ENCODE peak calls at places on chromosome X, in nine cellular contexts. E is nephron progenitor cell, S is spleen, L is heart right ventricle, X is WTC11, Z is lower leg skin, H is H1, Y is progenitor cell of endocrine pancreas, G is lower lobe of right lung. N is an unnamed sample.

GRCh38 chrX:2898861-2899512 is 30.2 kb downstream of the ARSD start:
- DNase-seq in G (no peak), Y (no peak), L (no peak), S (no peak), Z (no peak), H (no peak), X (no peak), E (no peak), N (no peak)

GRCh38 chrX:20594985-20595384 is 328.3 kb upstream of the RPS6KA3 start:
- DNase-seq in G (no peak), X (no peak), Z (no peak), H (no peak), Y (no peak), S (no peak), L (no peak), E (no peak), N (no peak)

GRCh38 chrX:111322231-111322855 is 52.1 kb upstream of the CAPN6 start:
- DNase-seq in X (no peak), L (no peak), G (no peak), H (no peak), E (no peak), Z (no peak), S (no peak), Y (no peak), N (no peak)

GRCh38 chrX:123424546-123424945 is 240.5 kb downstream of the GRIA3 start:
- DNase-seq in S (no peak), X (no peak), Z (no peak), L (no peak), H (no peak), E (no peak), G (no peak), Y (no peak), N (no peak)

GRCh38 chrX:2385224-2385623 is 115.6 kb downstream of the DHRSX start:
- DNase-seq in H (no peak), Z (no peak), Y (no peak), E (no peak), L (no peak), S (no peak), G (no peak), X (no peak), N (no peak)

GRCh38 chrX:69279234-69279633 is 114.0 kb upstream of the PJA1 start:
- DNase-seq in E (no peak), H (no peak), L (no peak), G (no peak), Y (no peak), Z (no peak), X (no peak), S (no peak), N (no peak)

GRCh38 chrX:88135735-88136134 is 611.3 kb upstream of the CPXCR1 start:
- DNase-seq in X (no peak), G (no peak), L (no peak), Y (no peak), Z (no peak), S (no peak), E (no peak), H (no peak), N (no peak)

GRCh38 chrX:97126020-97126419 is 242.3 kb downstream of the RPA4 start:
- DNase-seq in Z (no peak), E (no peak), G (no peak), H (no peak), X (no peak), L (no peak), Y (no peak), S (no peak), N (no peak)

GRCh38 chrX:10615931-10616780 is 4.2 kb downstream of the MID1 start:
- DNase-seq in Z (peak; percentile 19), Y (no peak), G (no peak), S (no peak), L (peak; percentile 38), H (no peak), X (peak; percentile 30), E (peak; percentile 39), N (no peak)

GRCh38 chrX:148422531-148422930 is 77.9 kb upstream of the AFF2 start:
- DNase-seq in Y (no peak), L (no peak), Z (no peak), S (no peak), H (no peak), E (no peak), G (no peak), X (no peak), N (no peak)

GRCh38 chrX:57573754-57574153 is 18.1 kb upstream of the ZXDB start:
- DNase-seq in Z (no peak), E (peak; percentile 4), H (no peak), S (no peak), Y (no peak), G (no peak), L (no peak), X (no peak), N (no peak)

GRCh38 chrX:84118315-84118714 is 69.7 kb downstream of the RPS6KA6 start:
- DNase-seq in G (no peak), E (no peak), Y (no peak), X (no peak), L (no peak), H (no peak), Z (no peak), S (no peak), N (no peak)

GRCh38 chrX:13396887-13397286 is 77.0 kb upstream of the ATXN3L start:
- DNase-seq in Z (no peak), L (no peak), G (no peak), E (no peak), S (no peak), Y (no peak), X (no peak), H (no peak), N (no peak)

GRCh38 chrX:116009348-116009747 is 161.2 kb upstream of the AGTR2 start:
- DNase-seq in E (no peak), X (no peak), L (no peak), Y (no peak), H (no peak), G (no peak), Z (no peak), S (no peak), N (no peak)

GRCh38 chrX:24231169-24231568 is 81.6 kb downstream of the ZFX start:
- DNase-seq in Y (no peak), G (no peak), S (no peak), X (no peak), Z (no peak), H (no peak), E (no peak), L (peak; percentile 35), N (no peak)

GRCh38 chrX:15930585-15930984 is 76.0 kb upstream of the AP1S2 start:
- DNase-seq in S (no peak), H (no peak), Z (no peak), X (no peak), L (no peak), Y (no peak), G (no peak), E (no peak), N (no peak)
- TF ChIP-seq CTCF in S (peak; percentile 13), H (no peak), Z (no peak), X (no peak), L (peak; percentile 39), Y (peak; percentile 34), G (no peak), E (no peak), N (peak; percentile 64)

GRCh38 chrX:78754917-78755316 is 7.4 kb downstream of the LPAR4 start:
- DNase-seq in L (no peak), E (no peak), Z (no peak), X (no peak), G (no peak), H (no peak), Y (no peak), S (no peak), N (no peak)
- TF ChIP-seq CTCF in L (no peak), E (no peak), Z (no peak), X (no peak), G (no peak), H (no peak), Y (no peak), S (peak; percentile 7), N (no peak)

GRCh38 chrX:39493168-39493567 is 604.6 kb downstream of the BCOR start:
- DNase-seq in H (no peak), S (no peak), E (no peak), L (no peak), Z (no peak), X (no peak), Y (no peak), G (no peak), N (no peak)

GRCh38 chrX:39499996-39500395 is 597.8 kb downstream of the BCOR start:
- DNase-seq in L (no peak), S (no peak), H (no peak), X (no peak), Z (no peak), G (no peak), Y (no peak), E (no peak), N (no peak)

GRCh38 chrX:39501822-39502221 is 595.9 kb downstream of the BCOR start:
- DNase-seq in Y (no peak), X (no peak), G (no peak), L (no peak), Z (no peak), S (no peak), H (no peak), E (no peak), N (no peak)

GRCh38 chrX:39492495-39493162 is 605.1 kb downstream of the BCOR start:
- DNase-seq in L (no peak), G (no peak), Y (no peak), E (no peak), Z (no peak), H (no peak), S (no peak), X (no peak), N (no peak)

GRCh38 chrX:39497717-39498265 is 600.0 kb downstream of the BCOR start:
- DNase-seq in E (no peak), Z (no peak), H (no peak), S (no peak), G (no peak), L (no peak), X (no peak), Y (no peak), N (no peak)
- TF ChIP-seq CTCF in E (no peak), Z (no peak), H (no peak), S (no peak), G (no peak), L (no peak), X (no peak), Y (no peak), N (no peak)

GRCh38 chrX:103254921-103255455 is at the start of gene TCEAL8:
- DNase-seq in Y (no peak), S (peak; percentile 93), H (peak; percentile 31), E (peak; percentile 59), X (peak; percentile 74), Z (peak; percentile 73), L (peak; percentile 84), G (peak; percentile 89), N (no peak)

GRCh38 chrX:103253608-103254007 is 1.3 kb downstream of the TCEAL8 start:
- DNase-seq in E (no peak), H (no peak), Z (no peak), X (no peak), S (no peak), G (no peak), L (peak; percentile 8), Y (no peak), N (no peak)

GRCh38 chrX:103258275-103258674 is 3.3 kb upstream of the TCEAL8 start:
- DNase-seq in X (no peak), S (no peak), E (no peak), H (no peak), L (no peak), Y (no peak), G (no peak), Z (no peak), N (no peak)

GRCh38 chrX:103254171-103254824 is 657 bp downstream of the TCEAL8 start:
- DNase-seq in Z (peak; percentile 19), L (peak; percentile 57), H (peak; percentile 66), X (peak; percentile 82), E (peak; percentile 71), S (peak; percentile 86), G (peak; percentile 65), Y (peak; percentile 39), N (no peak)

GRCh38 chrX:103256651-103257050 is 1.7 kb upstream of the TCEAL8 start:
- DNase-seq in Y (no peak), E (no peak), S (no peak), H (no peak), Z (no peak), L (no peak), X (no peak), G (no peak), N (no peak)
- TF ChIP-seq CTCF in Y (no peak), E (no peak), S (no peak), H (no peak), Z (no peak), L (no peak), X (no peak), G (no peak), N (no peak)

N was measured in osteocyte.